ENCODE peak calls at places on chromosomes 3 and 15, in nine cellular contexts. One of them, this sample, is unnamed.

GRCh38 chr3:152769523-152769922 is 65.4 kb upstream of the P2RY1 start:
- DNase-seq in cardiac fibroblast: peak
- DNase-seq in RWPE1: peak
- DNase-seq in neural progenitor cell: no peak
- DNase-seq in Calu3: no peak
- DNase-seq in neural crest cell: no peak
- DNase-seq in HFF-Myc: no peak
- DNase-seq in Peyer's patch: no peak
- DNase-seq in type B pancreatic cell: no peak
- DNase-seq in this sample: no peak

GRCh38 chr3:172717493-172718088 is 6.7 kb upstream of the NCEH1 start:
- DNase-seq in cardiac fibroblast: peak
- DNase-seq in RWPE1: no peak
- DNase-seq in neural progenitor cell: no peak
- DNase-seq in Calu3: no peak
- DNase-seq in neural crest cell: no peak
- DNase-seq in HFF-Myc: no peak
- DNase-seq in Peyer's patch: no peak
- DNase-seq in type B pancreatic cell: no peak
- DNase-seq in this sample: no peak

GRCh38 chr3:196712514-196713413 is 587 bp downstream of the PIGX start:
- DNase-seq in cardiac fibroblast: peak
- DNase-seq in RWPE1: peak
- DNase-seq in neural progenitor cell: peak
- DNase-seq in Calu3: peak
- DNase-seq in neural crest cell: no peak
- DNase-seq in HFF-Myc: peak
- DNase-seq in Peyer's patch: peak
- DNase-seq in type B pancreatic cell: no peak
- DNase-seq in this sample: peak

GRCh38 chr15:66430627-66431026 is 43.9 kb downstream of the MAP2K1 start:
- DNase-seq in cardiac fibroblast: no peak
- DNase-seq in RWPE1: no peak
- DNase-seq in neural progenitor cell: no peak
- DNase-seq in Calu3: no peak
- DNase-seq in neural crest cell: no peak
- DNase-seq in HFF-Myc: no peak
- DNase-seq in Peyer's patch: no peak
- DNase-seq in type B pancreatic cell: no peak
- DNase-seq in this sample: no peak

GRCh38 chr3:170465935-170466334 is 47.3 kb downstream of the CLDN11 start:
- DNase-seq in cardiac fibroblast: no peak
- DNase-seq in RWPE1: no peak
- DNase-seq in neural progenitor cell: no peak
- DNase-seq in Calu3: no peak
- DNase-seq in neural crest cell: no peak
- DNase-seq in HFF-Myc: no peak
- DNase-seq in Peyer's patch: no peak
- DNase-seq in type B pancreatic cell: no peak
- DNase-seq in this sample: no peak

GRCh38 chr15:70378126-70379031 is 280.7 kb upstream of the TLE3 start:
- DNase-seq in cardiac fibroblast: no peak
- DNase-seq in RWPE1: no peak
- DNase-seq in neural progenitor cell: no peak
- DNase-seq in Calu3: no peak
- DNase-seq in neural crest cell: no peak
- DNase-seq in HFF-Myc: no peak
- DNase-seq in Peyer's patch: no peak
- DNase-seq in type B pancreatic cell: peak
- DNase-seq in this sample: no peak

GRCh38 chr3:178397836-178398235 is 138.4 kb upstream of the KCNMB2 start:
- DNase-seq in cardiac fibroblast: peak
- DNase-seq in RWPE1: no peak
- DNase-seq in neural progenitor cell: no peak
- DNase-seq in Calu3: no peak
- DNase-seq in neural crest cell: no peak
- DNase-seq in HFF-Myc: no peak
- DNase-seq in Peyer's patch: no peak
- DNase-seq in type B pancreatic cell: no peak
- DNase-seq in this sample: no peak

GRCh38 chr3:44421280-44421679 is 56.2 kb downstream of the ZNF445 start:
- DNase-seq in cardiac fibroblast: no peak
- DNase-seq in RWPE1: no peak
- DNase-seq in neural progenitor cell: no peak
- DNase-seq in Calu3: no peak
- DNase-seq in neural crest cell: no peak
- DNase-seq in HFF-Myc: no peak
- DNase-seq in Peyer's patch: no peak
- DNase-seq in type B pancreatic cell: no peak
- DNase-seq in this sample: no peak

GRCh38 chr15:50261979-50262378 is 3.5 kb downstream of the HDC start:
- DNase-seq in cardiac fibroblast: no peak
- DNase-seq in RWPE1: no peak
- DNase-seq in neural progenitor cell: no peak
- DNase-seq in Calu3: no peak
- DNase-seq in neural crest cell: no peak
- DNase-seq in HFF-Myc: no peak
- DNase-seq in Peyer's patch: no peak
- DNase-seq in type B pancreatic cell: no peak
- DNase-seq in this sample: no peak

GRCh38 chr3:134453631-134454030 is 32.2 kb downstream of the ANAPC13 start:
- DNase-seq in cardiac fibroblast: no peak
- DNase-seq in RWPE1: no peak
- DNase-seq in neural progenitor cell: peak
- DNase-seq in Calu3: no peak
- DNase-seq in neural crest cell: no peak
- DNase-seq in HFF-Myc: no peak
- DNase-seq in Peyer's patch: no peak
- DNase-seq in type B pancreatic cell: no peak
- DNase-seq in this sample: no peak

GRCh38 chr3:49255112-49255511 is 21.9 kb downstream of the C3orf62 start:
- DNase-seq in cardiac fibroblast: no peak
- DNase-seq in RWPE1: no peak
- DNase-seq in neural progenitor cell: peak
- DNase-seq in Calu3: no peak
- DNase-seq in neural crest cell: no peak
- DNase-seq in HFF-Myc: no peak
- DNase-seq in Peyer's patch: no peak
- DNase-seq in type B pancreatic cell: no peak
- DNase-seq in this sample: no peak

GRCh38 chr15:68526269-68526668 is 52.5 kb upstream of the CORO2B start:
- DNase-seq in cardiac fibroblast: peak
- DNase-seq in RWPE1: peak
- DNase-seq in neural progenitor cell: no peak
- DNase-seq in Calu3: no peak
- DNase-seq in neural crest cell: no peak
- DNase-seq in HFF-Myc: peak
- DNase-seq in Peyer's patch: no peak
- DNase-seq in type B pancreatic cell: no peak
- DNase-seq in this sample: no peak

GRCh38 chr3:55364426-55364825 is 122.7 kb downstream of the WNT5A start:
- DNase-seq in cardiac fibroblast: peak
- DNase-seq in RWPE1: no peak
- DNase-seq in neural progenitor cell: no peak
- DNase-seq in Calu3: no peak
- DNase-seq in neural crest cell: no peak
- DNase-seq in HFF-Myc: no peak
- DNase-seq in Peyer's patch: no peak
- DNase-seq in type B pancreatic cell: no peak
- DNase-seq in this sample: no peak

GRCh38 chr3:9685216-9686049 is 18.2 kb upstream of the CPNE9 start:
- DNase-seq in cardiac fibroblast: no peak
- DNase-seq in RWPE1: no peak
- DNase-seq in neural progenitor cell: no peak
- DNase-seq in Calu3: no peak
- DNase-seq in neural crest cell: no peak
- DNase-seq in HFF-Myc: no peak
- DNase-seq in Peyer's patch: no peak
- DNase-seq in type B pancreatic cell: no peak
- DNase-seq in this sample: no peak

GRCh38 chr15:25708391-25708790 is 154.7 kb downstream of the ATP10A start:
- DNase-seq in cardiac fibroblast: no peak
- DNase-seq in RWPE1: no peak
- DNase-seq in neural progenitor cell: no peak
- DNase-seq in Calu3: no peak
- DNase-seq in neural crest cell: no peak
- DNase-seq in HFF-Myc: no peak
- DNase-seq in Peyer's patch: peak
- DNase-seq in type B pancreatic cell: no peak
- DNase-seq in this sample: no peak

GRCh38 chr15:43194775-43195174 is 9.6 kb downstream of the CCNDBP1 start:
- DNase-seq in cardiac fibroblast: no peak
- DNase-seq in RWPE1: no peak
- DNase-seq in neural progenitor cell: no peak
- DNase-seq in Calu3: no peak
- DNase-seq in neural crest cell: no peak
- DNase-seq in HFF-Myc: no peak
- DNase-seq in Peyer's patch: no peak
- DNase-seq in type B pancreatic cell: no peak
- DNase-seq in this sample: no peak

GRCh38 chr3:170502297-170502696 is 83.6 kb downstream of the SLC7A14 start:
- DNase-seq in cardiac fibroblast: peak
- DNase-seq in RWPE1: peak
- DNase-seq in neural progenitor cell: no peak
- DNase-seq in Calu3: no peak
- DNase-seq in neural crest cell: no peak
- DNase-seq in HFF-Myc: no peak
- DNase-seq in Peyer's patch: no peak
- DNase-seq in type B pancreatic cell: no peak
- DNase-seq in this sample: no peak

GRCh38 chr3:68206524-68207117 is 552.2 kb upstream of the SUCLG2 start:
- DNase-seq in cardiac fibroblast: no peak
- DNase-seq in RWPE1: no peak
- DNase-seq in neural progenitor cell: no peak
- DNase-seq in Calu3: no peak
- DNase-seq in neural crest cell: no peak
- DNase-seq in HFF-Myc: no peak
- DNase-seq in Peyer's patch: no peak
- DNase-seq in type B pancreatic cell: no peak
- DNase-seq in this sample: no peak
- TF ChIP-seq CTCF in cardiac fibroblast: no peak
- TF ChIP-seq CTCF in RWPE1: no peak
- TF ChIP-seq CTCF in neural progenitor cell: no peak
- TF ChIP-seq CTCF in Calu3: no peak
- TF ChIP-seq CTCF in neural crest cell: no peak
- TF ChIP-seq CTCF in HFF-Myc: no peak
- TF ChIP-seq CTCF in Peyer's patch: no peak
- TF ChIP-seq CTCF in type B pancreatic cell: no peak
- TF ChIP-seq CTCF in this sample: no peak

DNA sequence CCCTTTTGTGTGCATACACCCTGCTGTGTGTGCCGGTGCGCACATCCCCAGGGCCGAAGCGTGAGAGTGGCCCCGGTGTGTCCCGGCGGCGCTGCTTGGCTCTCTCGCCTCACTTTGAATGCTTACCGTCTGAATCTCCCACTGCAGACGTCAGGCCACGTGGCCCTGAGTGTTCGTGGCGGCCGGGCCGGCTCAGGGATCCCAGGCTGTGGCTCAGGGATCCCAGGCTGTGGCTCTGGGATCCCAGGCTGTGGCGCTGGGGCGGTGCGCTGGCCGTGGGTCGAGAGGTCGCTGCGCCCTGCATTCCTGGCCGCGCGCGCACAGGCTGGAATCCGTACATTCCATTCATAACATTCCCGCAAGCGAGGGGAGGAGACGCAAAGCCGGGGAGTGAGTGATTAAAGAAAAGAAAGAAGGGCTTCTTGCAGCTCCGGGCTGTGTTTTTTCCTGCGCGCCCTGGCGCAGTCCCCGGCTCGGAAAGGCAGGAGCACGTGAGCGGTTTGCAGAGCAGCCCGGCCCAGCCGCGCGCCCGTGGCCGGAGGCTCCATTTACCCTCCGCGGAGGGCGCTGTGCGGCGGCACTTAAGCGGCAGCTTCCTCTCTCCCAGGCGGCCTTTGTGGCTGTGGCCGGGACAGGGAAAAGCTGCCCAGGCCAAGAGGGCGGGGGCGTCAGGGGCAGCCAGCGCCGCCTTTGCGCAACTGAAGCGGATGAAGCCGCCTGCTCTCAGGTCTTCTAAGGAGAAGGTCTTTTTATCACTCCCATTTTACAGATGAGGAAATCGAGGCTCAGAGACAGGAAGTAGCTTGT is 87.0 kb upstream of the ALDH1L1 start:
- DNase-seq in cardiac fibroblast: peak
- DNase-seq in RWPE1: peak
- DNase-seq in neural progenitor cell: peak
- DNase-seq in Calu3: peak
- DNase-seq in neural crest cell: peak
- DNase-seq in HFF-Myc: peak
- DNase-seq in Peyer's patch: no peak
- DNase-seq in type B pancreatic cell: peak
- DNase-seq in this sample: peak
- TF ChIP-seq CTCF in cardiac fibroblast: peak
- TF ChIP-seq CTCF in RWPE1: peak
- TF ChIP-seq CTCF in neural progenitor cell: peak
- TF ChIP-seq CTCF in Calu3: no peak
- TF ChIP-seq CTCF in neural crest cell: peak
- TF ChIP-seq CTCF in HFF-Myc: peak
- TF ChIP-seq CTCF in Peyer's patch: no peak
- TF ChIP-seq CTCF in type B pancreatic cell: peak
- TF ChIP-seq CTCF in this sample: no peak

GRCh38 chr15:32933241-32933640 is 215.4 kb downstream of the GREM1 start:
- DNase-seq in cardiac fibroblast: no peak
- DNase-seq in RWPE1: no peak
- DNase-seq in neural progenitor cell: no peak
- DNase-seq in Calu3: no peak
- DNase-seq in neural crest cell: no peak
- DNase-seq in HFF-Myc: no peak
- DNase-seq in Peyer's patch: no peak
- DNase-seq in type B pancreatic cell: no peak
- DNase-seq in this sample: no peak
- TF ChIP-seq CTCF in cardiac fibroblast: no peak
- TF ChIP-seq CTCF in RWPE1: no peak
- TF ChIP-seq CTCF in neural progenitor cell: no peak
- TF ChIP-seq CTCF in Calu3: no peak
- TF ChIP-seq CTCF in neural crest cell: no peak
- TF ChIP-seq CTCF in HFF-Myc: no peak
- TF ChIP-seq CTCF in Peyer's patch: no peak
- TF ChIP-seq CTCF in type B pancreatic cell: no peak
- TF ChIP-seq CTCF in this sample: no peak

GRCh38 chr3:53486961-53487654 is 7.3 kb upstream of the CACNA1D start:
- DNase-seq in cardiac fibroblast: peak
- DNase-seq in RWPE1: no peak
- DNase-seq in neural progenitor cell: no peak
- DNase-seq in Calu3: no peak
- DNase-seq in neural crest cell: no peak
- DNase-seq in HFF-Myc: no peak
- DNase-seq in Peyer's patch: no peak
- DNase-seq in type B pancreatic cell: no peak
- DNase-seq in this sample: no peak
- TF ChIP-seq CTCF in cardiac fibroblast: no peak
- TF ChIP-seq CTCF in RWPE1: no peak
- TF ChIP-seq CTCF in neural progenitor cell: peak
- TF ChIP-seq CTCF in Calu3: no peak
- TF ChIP-seq CTCF in neural crest cell: no peak
- TF ChIP-seq CTCF in HFF-Myc: no peak
- TF ChIP-seq CTCF in Peyer's patch: no peak
- TF ChIP-seq CTCF in type B pancreatic cell: no peak
- TF ChIP-seq CTCF in this sample: no peak